ENCODE peak calls at places on chromosomes 3 and 15, in nine cellular contexts. R, W, V, A, J, U, S, Z and Q are unnamed samples.

GRCh38 chr3:60803812-60804211 is 447.4 kb downstream of the FHIT start:
- DNase-seq in Z (no peak), V (no peak), W (no peak), A (no peak), U (no peak), S (no peak), R (no peak), J (no peak), Q (no peak)

GRCh38 chr3:61111764-61112163 is 139.5 kb downstream of the FHIT start:
- DNase-seq in J (no peak), A (no peak), U (no peak), Z (no peak), S (peak; percentile 46), W (no peak), V (no peak), R (no peak), Q (no peak)

GRCh38 chr15:38508647-38509046 is 54.7 kb downstream of the FAM98B start:
- DNase-seq in U (no peak), V (no peak), W (no peak), S (peak; percentile 47), Z (no peak), J (no peak), A (no peak), R (no peak), Q (no peak)

GRCh38 chr3:56980798-56981390 is 79.6 kb upstream of the SPATA12 start:
- DNase-seq in U (no peak), W (no peak), S (no peak), A (peak; percentile 68), V (no peak), Z (no peak), J (no peak), R (peak; percentile 35), Q (peak; percentile 89)

GRCh38 chr3:115208066-115208750 is 61.1 kb upstream of the ZBTB20 start:
- DNase-seq in U (no peak), Z (no peak), W (no peak), J (no peak), R (no peak), V (no peak), S (no peak), A (no peak), Q (no peak)

GRCh38 chr3:175554761-175555160 is 695.6 kb downstream of the NAALADL2 start:
- DNase-seq in W (no peak), Z (no peak), U (no peak), V (no peak), A (no peak), R (no peak), J (no peak), S (no peak), Q (no peak)

GRCh38 chr15:41892621-41893421 is 1.0 kb downstream of the SPTBN5 start:
- DNase-seq in S (no peak), A (no peak), R (no peak), U (no peak), W (no peak), J (no peak), V (no peak), Z (peak; percentile 42), Q (no peak)

GRCh38 chr3:184134746-184135148 is 411 bp upstream of the EIF2B5 start:
- DNase-seq in Z (no peak), J (no peak), S (no peak), W (no peak), V (no peak), A (no peak), R (no peak), U (no peak), Q (peak; percentile 4)

GRCh38 chr3:89419647-89420141 is 312.3 kb downstream of the EPHA3 start:
- DNase-seq in S (no peak), W (no peak), A (no peak), U (no peak), R (no peak), V (no peak), Z (no peak), J (no peak), Q (no peak)

GRCh38 chr3:50417637-50418033 is 58.3 kb upstream of the TMEM115 start:
- DNase-seq in V (no peak), A (no peak), W (no peak), U (no peak), R (no peak), S (no peak), Z (no peak), J (no peak), Q (no peak)

GRCh38 chr3:70067860-70068479 is 68.4 kb downstream of the SAMMSON start:
- DNase-seq in Z (no peak), S (no peak), J (no peak), V (no peak), U (no peak), R (no peak), W (no peak), A (no peak), Q (no peak)

GRCh38 chr15:63181658-63182057 is 7.7 kb upstream of the RAB8B start:
- DNase-seq in V (no peak), A (no peak), U (no peak), Z (no peak), R (no peak), S (no peak), J (no peak), W (no peak), Q (no peak)

GRCh38 chr3:141959921-141960554 is 83.6 kb downstream of the ATP1B3 start:
- DNase-seq in W (no peak), V (no peak), J (no peak), A (peak; percentile 12), S (no peak), Z (no peak), U (peak; percentile 17), R (no peak), Q (no peak)

GRCh38 chr3:122816587-122816986 is 21.7 kb downstream of the SLC49A4 start:
- DNase-seq in U (no peak), W (no peak), J (peak; percentile 18), Z (no peak), R (no peak), A (no peak), V (no peak), S (no peak), Q (no peak)

GRCh38 chr15:62727501-62727900 is 315.0 kb upstream of the TPM1 start:
- DNase-seq in R (no peak), U (no peak), Z (no peak), J (no peak), A (no peak), V (no peak), W (no peak), S (no peak), Q (no peak)

GRCh38 chr15:64045106-64045435 is 1.2 kb downstream of the DAPK2 start:
- DNase-seq in U (no peak), W (no peak), A (no peak), J (no peak), V (no peak), S (no peak), Z (no peak), R (no peak), Q (no peak)

GRCh38 chr15:19987389-19988048 is 554.1 kb downstream of the GOLGA6L6 start:
- DNase-seq in R (no peak), A (no peak), U (no peak), V (peak; percentile 32), J (peak; percentile 15), Z (peak; percentile 56), W (peak; percentile 16), S (no peak), Q (no peak)

GRCh38 chr3:53252105-53252946 is 3.5 kb downstream of the TKT start:
- DNase-seq in Z (no peak), V (no peak), W (peak; percentile 84), J (no peak), S (no peak), R (no peak), U (no peak), A (no peak), Q (peak; percentile 62)
- H3K27ac ChIP-seq in Z (no peak overlapping the region), V (peak overlapping the region; percentile 22), W (peak overlapping the region; percentile 86), J (peak overlapping the region; percentile 39), S (no peak overlapping the region), R (peak overlapping the region; percentile 100), U (peak overlapping the region; percentile 29), A (no peak overlapping the region), Q (peak overlapping the region; percentile 96)

DNA sequence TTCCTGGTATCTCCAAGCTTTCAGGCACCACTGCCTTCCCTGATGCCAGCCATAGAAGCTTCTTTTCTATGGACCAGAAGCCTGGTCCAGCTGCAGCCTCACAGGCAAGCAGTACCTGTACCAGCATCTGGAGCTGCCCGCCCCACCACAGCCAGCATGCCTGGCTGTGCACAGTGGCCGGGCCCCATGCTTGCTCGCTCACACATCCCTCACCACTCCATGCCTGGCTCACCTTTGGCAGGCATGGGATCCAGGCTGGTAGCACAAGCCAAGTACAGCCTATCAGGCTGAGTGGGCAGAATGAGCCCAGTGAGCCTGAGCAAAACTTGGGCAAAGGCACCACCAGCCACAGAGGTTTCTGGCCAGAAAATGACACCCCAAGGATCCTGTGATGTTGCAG is 93.4 kb downstream of the TPRA1 start:
- DNase-seq in S (no peak), W (no peak), R (no peak), Z (no peak), V (no peak), U (no peak), J (no peak), A (no peak), Q (no peak)
- TF ChIP-seq REST in S (no peak), W (no peak), R (no peak), Z (no peak), V (no peak), U (no peak), J (no peak), A (no peak), Q (no peak)

DNA sequence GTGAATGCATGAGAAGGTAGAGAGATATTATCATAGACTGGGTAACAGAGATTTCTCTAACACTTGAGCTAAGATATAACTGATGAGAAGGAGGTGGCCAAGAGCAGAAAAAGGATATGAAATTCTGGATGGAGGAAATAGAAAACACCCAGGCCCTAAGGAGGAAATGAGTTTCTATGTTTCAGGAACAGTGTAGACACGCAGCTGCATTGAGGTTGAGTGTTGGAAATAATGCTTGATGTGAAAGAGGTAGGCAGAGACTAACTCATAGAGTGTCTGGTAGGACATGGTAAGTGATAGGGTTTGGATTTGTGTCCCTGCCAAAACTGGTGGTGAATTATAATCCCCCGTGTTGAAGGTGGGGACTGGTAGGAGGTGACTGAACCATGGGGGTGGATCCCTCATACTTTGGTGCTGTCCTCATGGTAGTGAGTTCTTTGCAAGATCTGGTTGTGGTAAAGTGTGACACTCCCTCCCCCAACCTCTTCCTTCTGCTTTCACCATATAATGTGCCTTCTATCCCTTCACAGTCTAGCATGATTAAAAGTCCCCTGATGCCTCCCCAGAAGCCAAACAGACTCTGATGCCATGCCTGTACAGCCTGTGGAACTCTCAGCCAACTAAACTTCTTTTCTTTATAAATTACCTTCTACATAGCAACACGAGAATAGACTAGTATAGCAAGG is 787.3 kb downstream of the EDEM1 start:
- DNase-seq in V (no peak), R (no peak), Z (no peak), S (no peak), W (no peak), J (no peak), A (no peak), U (no peak), Q (no peak)
- H3K27ac ChIP-seq in V (no peak overlapping the region), R (no peak overlapping the region), Z (no peak overlapping the region), S (no peak overlapping the region), W (no peak overlapping the region), J (no peak overlapping the region), A (no peak overlapping the region), U (no peak overlapping the region), Q (no peak overlapping the region)

DNA sequence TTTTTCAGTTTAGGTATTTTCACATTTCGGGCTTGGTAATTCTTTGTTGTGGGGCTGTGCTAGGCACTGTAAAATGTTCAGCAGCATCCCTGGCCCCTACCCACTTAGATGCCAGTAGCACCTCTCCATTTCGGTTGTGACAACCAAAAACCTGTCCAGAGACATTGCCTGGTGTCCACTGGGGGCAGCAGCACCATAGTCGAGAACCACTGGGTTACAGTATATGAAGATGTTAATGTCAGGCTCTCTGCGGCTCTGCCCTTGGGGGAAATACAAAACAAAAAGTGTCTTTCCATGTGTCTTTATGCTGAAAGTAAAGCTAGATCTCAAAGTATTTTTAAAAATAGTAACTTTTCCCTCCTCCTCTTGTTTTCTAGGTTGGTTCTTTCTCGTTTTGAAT is 177.2 kb downstream of the ITPR1 start:
- DNase-seq in J (peak; percentile 5), V (peak; percentile 44), W (peak; percentile 69), A (no peak), U (no peak), Z (peak; percentile 25), R (peak; percentile 51), S (no peak), Q (no peak)
- TF ChIP-seq REST in J (no peak), V (no peak), W (no peak), A (no peak), U (no peak), Z (no peak), R (no peak), S (no peak), Q (no peak)